ENCODE peak calls at places on chromosomes 12 and 14, in five cellular contexts. One of them, this sample, is unnamed.

GRCh38 chr14:103243764-103244737 is 90.0 kb upstream of the EIF5 start:
- DNase-seq in iPS DF 6.9: no peak
- DNase-seq in AG09309: no peak
- DNase-seq in GM06990: no peak
- DNase-seq in A549: no peak
- DNase-seq in this sample: no peak

GRCh38 chr14:41285193-41285748 is 321.4 kb upstream of the LRFN5 start:
- DNase-seq in iPS DF 6.9: no peak
- DNase-seq in AG09309: no peak
- DNase-seq in GM06990: no peak
- DNase-seq in A549: no peak
- DNase-seq in this sample: peak

GRCh38 chr14:100072783-100073346 is 7.6 kb downstream of the EVL start:
- DNase-seq in iPS DF 6.9: no peak
- DNase-seq in AG09309: no peak
- DNase-seq in GM06990: peak
- DNase-seq in A549: no peak
- DNase-seq in this sample: no peak

GRCh38 chr14:30610719-30611388 is 11.3 kb upstream of the SCFD1 start:
- DNase-seq in iPS DF 6.9: no peak
- DNase-seq in AG09309: no peak
- DNase-seq in GM06990: no peak
- DNase-seq in A549: peak
- DNase-seq in this sample: peak

GRCh38 chr12:18373176-18373575 is 111.9 kb downstream of the PIK3C2G start:
- DNase-seq in iPS DF 6.9: no peak
- DNase-seq in AG09309: no peak
- DNase-seq in GM06990: no peak
- DNase-seq in A549: no peak
- DNase-seq in this sample: no peak

GRCh38 chr12:68864604-68865003 is 56.6 kb downstream of the MDM2 start:
- DNase-seq in iPS DF 6.9: no peak
- DNase-seq in AG09309: no peak
- DNase-seq in GM06990: no peak
- DNase-seq in A549: no peak
- DNase-seq in this sample: no peak

GRCh38 chr12:118337194-118337838 is 35.4 kb downstream of the TAOK3 start:
- DNase-seq in iPS DF 6.9: no peak
- DNase-seq in AG09309: no peak
- DNase-seq in GM06990: no peak
- DNase-seq in A549: no peak
- DNase-seq in this sample: no peak

GRCh38 chr12:132003846-132004245 is 54.1 kb downstream of the EP400 start:
- DNase-seq in iPS DF 6.9: no peak
- DNase-seq in AG09309: peak
- DNase-seq in GM06990: no peak
- DNase-seq in A549: no peak
- DNase-seq in this sample: peak

GRCh38 chr12:110345963-110346362 is 57.5 kb downstream of the ANAPC7 start:
- DNase-seq in iPS DF 6.9: no peak
- DNase-seq in AG09309: no peak
- DNase-seq in GM06990: no peak
- DNase-seq in A549: no peak
- DNase-seq in this sample: no peak

GRCh38 chr12:96986883-96987523 is 79.9 kb downstream of the NEDD1 start:
- DNase-seq in iPS DF 6.9: peak
- DNase-seq in AG09309: no peak
- DNase-seq in GM06990: no peak
- DNase-seq in A549: peak
- DNase-seq in this sample: no peak

GRCh38 chr12:66065623-66066022 is 64.9 kb downstream of the LLPH start:
- DNase-seq in iPS DF 6.9: no peak
- DNase-seq in AG09309: no peak
- DNase-seq in GM06990: no peak
- DNase-seq in A549: no peak
- DNase-seq in this sample: no peak

GRCh38 chr14:20630340-20631022 is 11.0 kb downstream of the OR6S1 start:
- DNase-seq in iPS DF 6.9: no peak
- DNase-seq in AG09309: no peak
- DNase-seq in GM06990: peak
- DNase-seq in A549: peak
- DNase-seq in this sample: no peak

GRCh38 chr12:93048646-93049045 is 119.6 kb upstream of the EEA1 start:
- DNase-seq in iPS DF 6.9: no peak
- DNase-seq in AG09309: no peak
- DNase-seq in GM06990: no peak
- DNase-seq in A549: no peak
- DNase-seq in this sample: no peak

GRCh38 chr12:68871899-68872298 is 61.1 kb downstream of the CPM start:
- DNase-seq in iPS DF 6.9: no peak
- DNase-seq in AG09309: no peak
- DNase-seq in GM06990: no peak
- DNase-seq in A549: no peak
- DNase-seq in this sample: no peak

GRCh38 chr14:94364964-94365363 is 23.4 kb downstream of the SERPINA1 start:
- DNase-seq in iPS DF 6.9: no peak
- DNase-seq in AG09309: no peak
- DNase-seq in GM06990: no peak
- DNase-seq in A549: no peak
- DNase-seq in this sample: no peak

GRCh38 chr14:69963966-69964365 is 84.8 kb downstream of the SMOC1 start:
- DNase-seq in iPS DF 6.9: no peak
- DNase-seq in AG09309: no peak
- DNase-seq in GM06990: no peak
- DNase-seq in A549: no peak
- DNase-seq in this sample: no peak

GRCh38 chr12:74537126-74537706 is 419 bp upstream of the ATXN7L3B start:
- DNase-seq in iPS DF 6.9: no peak
- DNase-seq in AG09309: peak
- DNase-seq in GM06990: no peak
- DNase-seq in A549: peak
- DNase-seq in this sample: peak

GRCh38 chr12:76226397-76226796 is 121.8 kb downstream of the BBS10 start:
- DNase-seq in iPS DF 6.9: no peak
- DNase-seq in AG09309: no peak
- DNase-seq in GM06990: no peak
- DNase-seq in A549: no peak
- DNase-seq in this sample: peak

GRCh38 chr14:63438065-63438757 is 105.0 kb downstream of the PPP2R5E start:
- DNase-seq in iPS DF 6.9: no peak
- DNase-seq in AG09309: peak
- DNase-seq in GM06990: no peak
- DNase-seq in A549: peak
- DNase-seq in this sample: peak

GRCh38 chr12:12384601-12385321 is 27.9 kb downstream of the BORCS5 start:
- DNase-seq in iPS DF 6.9: peak
- DNase-seq in AG09309: no peak
- DNase-seq in GM06990: no peak
- DNase-seq in A549: no peak
- DNase-seq in this sample: no peak

GRCh38 chr12:23803547-23803946 is 145.9 kb downstream of the SOX5 start:
- DNase-seq in iPS DF 6.9: no peak
- DNase-seq in AG09309: no peak
- DNase-seq in GM06990: no peak
- DNase-seq in A549: no peak
- DNase-seq in this sample: no peak

GRCh38 chr12:99809921-99810320 is 162.4 kb downstream of the GARIN6 start:
- DNase-seq in iPS DF 6.9: no peak
- DNase-seq in AG09309: no peak
- DNase-seq in GM06990: no peak
- DNase-seq in A549: no peak
- DNase-seq in this sample: no peak

GRCh38 chr14:58955294-58955821 is 233.1 kb upstream of the DAAM1 start:
- DNase-seq in iPS DF 6.9: no peak
- DNase-seq in AG09309: no peak
- DNase-seq in GM06990: peak
- DNase-seq in A549: no peak
- DNase-seq in this sample: no peak

GRCh38 chr14:51369814-51370213 is 129.8 kb downstream of the TMX1 start:
- DNase-seq in iPS DF 6.9: no peak
- DNase-seq in AG09309: no peak
- DNase-seq in GM06990: no peak
- DNase-seq in A549: no peak
- DNase-seq in this sample: no peak

GRCh38 chr14:102784892-102785597 is 7.8 kb downstream of the TRAF3 start:
- DNase-seq in iPS DF 6.9: no peak
- DNase-seq in AG09309: no peak
- DNase-seq in GM06990: no peak
- DNase-seq in A549: no peak
- DNase-seq in this sample: no peak

GRCh38 chr12:125188912-125189881 is 124.0 kb downstream of the AACS start:
- DNase-seq in iPS DF 6.9: no peak
- DNase-seq in AG09309: no peak
- DNase-seq in GM06990: no peak
- DNase-seq in A549: no peak
- DNase-seq in this sample: no peak
- H3K4me3 ChIP-seq in iPS DF 6.9: no peak
- H3K4me3 ChIP-seq in AG09309: no peak
- H3K4me3 ChIP-seq in GM06990: no peak
- H3K4me3 ChIP-seq in A549: no peak
- H3K4me3 ChIP-seq in this sample: peak

GRCh38 chr12:53996886-53997217 is 3.1 kb upstream of the HOXC9 start:
- DNase-seq in iPS DF 6.9: no peak
- DNase-seq in AG09309: no peak
- DNase-seq in GM06990: no peak
- DNase-seq in A549: no peak
- DNase-seq in this sample: no peak

GRCh38 chr12:53997324-53998173 is 2.4 kb upstream of the HOXC9 start:
- DNase-seq in iPS DF 6.9: no peak
- DNase-seq in AG09309: no peak
- DNase-seq in GM06990: no peak
- DNase-seq in A549: no peak
- DNase-seq in this sample: no peak

GRCh38 chr12:53999596-54000104 is 311 bp upstream of the HOXC9 start:
- DNase-seq in iPS DF 6.9: no peak
- DNase-seq in AG09309: no peak
- DNase-seq in GM06990: no peak
- DNase-seq in A549: peak
- DNase-seq in this sample: peak

GRCh38 chr12:53998900-53999236 is 1.1 kb upstream of the HOXC9 start:
- DNase-seq in iPS DF 6.9: no peak
- DNase-seq in AG09309: no peak
- DNase-seq in GM06990: no peak
- DNase-seq in A549: no peak
- DNase-seq in this sample: no peak

DNA sequence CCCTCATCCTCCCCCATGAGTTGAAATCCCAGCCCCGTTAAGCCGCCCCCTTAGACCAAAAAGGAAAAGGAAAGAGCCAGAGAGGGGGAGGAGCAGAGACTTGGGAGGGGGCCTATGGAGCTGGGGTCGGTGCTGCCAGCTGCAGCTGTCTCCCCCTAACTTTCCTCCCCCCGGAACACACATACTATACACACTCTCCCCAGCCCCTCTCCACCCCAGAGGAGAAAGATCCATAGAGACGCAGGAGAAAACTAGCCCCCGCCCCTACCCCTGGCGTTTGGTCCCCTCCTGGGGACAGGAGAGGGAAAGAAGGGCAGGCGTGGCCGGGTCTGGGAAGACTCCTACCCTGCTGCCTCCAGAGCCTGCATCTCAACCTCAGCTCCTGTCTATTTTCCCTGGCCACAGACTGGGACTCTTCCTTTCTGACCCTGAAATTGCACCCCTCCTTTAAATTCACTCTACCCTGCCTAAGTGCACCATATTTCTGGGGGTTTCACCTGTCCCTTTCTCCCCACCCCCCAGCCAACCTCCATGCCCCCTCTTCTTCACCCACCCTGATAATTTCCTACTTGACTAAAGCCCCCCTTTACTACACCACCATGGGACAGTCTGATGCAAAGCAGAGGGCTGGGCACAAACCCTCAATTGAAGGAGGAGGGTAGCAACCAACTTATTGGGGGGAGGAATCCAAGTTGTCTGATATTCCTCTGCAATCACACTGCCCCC is 1.6 kb upstream of the HOXC9 start:
- DNase-seq in iPS DF 6.9: no peak
- DNase-seq in AG09309: no peak
- DNase-seq in GM06990: no peak
- DNase-seq in A549: no peak
- DNase-seq in this sample: no peak
- H3K4me3 ChIP-seq in iPS DF 6.9: no peak
- H3K4me3 ChIP-seq in AG09309: no peak
- H3K4me3 ChIP-seq in GM06990: no peak
- H3K4me3 ChIP-seq in A549: no peak
- H3K4me3 ChIP-seq in this sample: peak

DNA sequence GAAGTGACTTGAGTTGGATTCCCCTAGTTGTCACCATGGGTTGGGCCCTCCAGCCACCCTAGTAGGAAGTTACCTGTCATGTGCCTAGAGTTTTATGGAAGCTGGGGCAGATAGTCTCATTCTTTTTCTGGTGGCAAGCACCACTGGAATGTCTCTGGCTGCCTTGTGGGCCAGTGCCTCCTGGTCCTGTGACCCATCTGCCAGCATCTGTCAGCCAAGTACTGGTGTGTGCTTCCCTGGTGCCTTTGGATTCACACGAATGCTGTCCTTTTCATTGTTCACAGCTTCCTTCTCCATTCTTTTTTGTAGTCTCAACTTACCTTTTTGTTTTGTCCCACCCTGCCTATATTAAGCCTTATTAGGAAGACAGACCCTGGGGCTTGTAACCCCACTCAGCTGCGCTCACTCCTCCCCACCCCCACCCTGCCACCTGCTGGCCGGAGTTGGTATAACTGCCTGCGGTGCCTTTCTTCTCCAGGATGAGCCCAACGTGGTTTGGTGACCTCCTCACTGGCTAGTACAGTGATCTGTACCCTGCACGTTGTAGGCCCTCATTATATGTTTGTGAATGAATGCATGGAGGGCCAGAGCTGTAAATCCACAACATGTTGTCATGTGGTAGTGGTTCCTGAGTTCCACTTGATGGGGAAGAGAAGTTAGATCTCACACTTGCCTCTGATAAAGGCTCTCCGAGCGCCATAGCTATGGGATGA is 125.7 kb downstream of the TSPAN9 start:
- DNase-seq in iPS DF 6.9: no peak
- DNase-seq in AG09309: no peak
- DNase-seq in GM06990: no peak
- DNase-seq in A549: peak
- DNase-seq in this sample: no peak
- H3K4me3 ChIP-seq in iPS DF 6.9: no peak
- H3K4me3 ChIP-seq in AG09309: no peak
- H3K4me3 ChIP-seq in GM06990: no peak
- H3K4me3 ChIP-seq in A549: no peak
- H3K4me3 ChIP-seq in this sample: no peak

DNA sequence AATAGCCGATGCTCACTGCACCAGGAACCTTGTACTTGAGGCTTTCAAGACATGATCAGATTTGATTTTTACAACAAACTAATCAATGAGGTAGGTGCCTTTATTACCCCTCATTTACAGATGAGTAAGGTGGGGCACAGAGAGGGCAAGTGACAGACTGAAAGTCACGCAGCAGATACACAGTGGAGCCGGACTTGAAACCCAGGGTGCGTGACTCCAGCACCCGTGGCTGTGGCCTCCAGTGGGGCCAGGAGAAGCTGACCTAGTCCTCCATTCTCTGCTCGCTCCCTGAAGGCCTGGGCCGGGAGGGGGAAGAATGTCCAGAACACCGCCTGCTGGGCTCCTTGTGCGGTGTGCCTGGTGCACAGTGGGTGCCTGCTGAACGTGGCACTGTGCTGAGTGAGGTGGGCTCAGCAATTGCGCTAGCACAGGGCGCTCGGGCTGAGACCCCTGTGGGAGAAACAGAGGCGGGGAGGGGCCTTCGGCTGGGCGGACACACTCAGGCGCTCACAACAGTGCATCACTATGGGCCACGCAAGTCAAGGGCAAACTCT is 125.2 kb downstream of the CALM1 start:
- DNase-seq in iPS DF 6.9: no peak
- DNase-seq in AG09309: no peak
- DNase-seq in GM06990: no peak
- DNase-seq in A549: no peak
- DNase-seq in this sample: no peak
- H3K4me3 ChIP-seq in iPS DF 6.9: no peak
- H3K4me3 ChIP-seq in AG09309: no peak
- H3K4me3 ChIP-seq in GM06990: no peak
- H3K4me3 ChIP-seq in A549: no peak
- H3K4me3 ChIP-seq in this sample: no peak